ENCODE peak calls at places on chromosomes 7 and 10, in ten cellular contexts. Z is activated gamma-delta T cell treated with anti-CD3 and anti-CD28 coated beads, Interleukin-2, amount 50 U/mL, for 16 hours; M is AG04450; U is stimulated activated CD8-positive, alpha-beta memory T cell treated with anti-CD3 and anti-CD28 coated beads, Interleukin-12 subunit alpha, Interleukin-12 subunit beta, amount 100 ng/mL, for 4 hours; T is kidney tubule cell; P is hepatocyte; K is neural progenitor cell; R is substantia nigra; J is left kidney; E is Kasumi-1. B is an unnamed sample.

GRCh38 chr7:101688183-101688831 is 59.2 kb upstream of the MYL10 start:
- DNase-seq in K (peak), P (peak), E (peak), R (peak), U (peak), T (peak), J (peak), M (peak), Z (peak), B (peak)

GRCh38 chr7:38881015-38881414 is 28.0 kb downstream of the VPS41 start:
- DNase-seq in E (no peak), U (no peak), P (no peak), T (no peak), M (no peak), R (no peak), J (no peak), Z (no peak), K (no peak), B (peak)

GRCh38 chr7:149856-150636 is 42.3 kb upstream of the FAM20C start:
- DNase-seq in K (no peak), J (peak), U (peak), R (peak), P (peak), E (peak), M (no peak), T (peak), Z (no peak), B (no peak)

GRCh38 chr10:12788277-12788676 is 213.2 kb downstream of the CCDC3 start:
- DNase-seq in M (no peak), P (no peak), R (no peak), K (no peak), U (no peak), J (no peak), Z (no peak), T (no peak), E (no peak), B (no peak)

GRCh38 chr7:84492565-84493034 is 298.0 kb upstream of the SEMA3A start:
- DNase-seq in T (no peak), K (no peak), M (no peak), R (no peak), Z (no peak), P (no peak), J (no peak), U (no peak), E (no peak), B (no peak)

GRCh38 chr10:12202230-12202629 is 6.2 kb downstream of the CDC123 start:
- DNase-seq in M (no peak), K (no peak), E (no peak), T (no peak), J (no peak), R (no peak), U (no peak), P (no peak), Z (no peak), B (no peak)

GRCh38 chr7:90173127-90173844 is 19.0 kb downstream of the STEAP1 start:
- DNase-seq in R (no peak), E (peak), Z (no peak), U (no peak), J (no peak), P (no peak), T (peak), K (no peak), M (peak), B (no peak)

GRCh38 chr7:18927134-18927533 is 190.3 kb downstream of the TWIST1 start:
- DNase-seq in J (no peak), T (peak), U (no peak), Z (no peak), E (no peak), R (no peak), M (peak), K (no peak), P (no peak), B (no peak)

GRCh38 chr7:24227603-24228359 is 56.2 kb upstream of the NPY start:
- DNase-seq in U (no peak), M (no peak), E (peak), K (peak), R (no peak), P (no peak), T (no peak), Z (no peak), J (peak), B (no peak)

GRCh38 chr7:36037121-36037662 is 115.9 kb upstream of the EEPD1 start:
- DNase-seq in T (peak), M (no peak), U (no peak), Z (no peak), P (peak), J (peak), R (peak), E (no peak), K (no peak), B (peak)

GRCh38 chr7:100493476-100494264 is 9.9 kb downstream of the NYAP1 start:
- DNase-seq in E (peak), J (peak), K (peak), Z (no peak), R (no peak), U (peak), T (peak), P (peak), M (no peak), B (peak)

GRCh38 chr7:129615018-129615417 is 3.5 kb downstream of the NRF1 start:
- DNase-seq in Z (no peak), T (no peak), U (no peak), J (peak), M (no peak), K (no peak), P (no peak), R (no peak), E (peak), B (no peak)

B was measured in globus pallidus.